ENCODE peak calls at places on chromosomes 3 and 15, in ten cellular contexts. One of them, this sample, is unnamed.

GRCh38 chr3:38133557-38134405 is 3.1 kb downstream of the ACAA1 start:
- DNase-seq in kidney: no peak
- DNase-seq in fibroblast of pulmonary artery: no peak
- DNase-seq in AG04450: no peak
- DNase-seq in CD8-positive, alpha-beta T cell: no peak
- DNase-seq in astrocyte: no peak
- DNase-seq in astrocyte of the spinal cord: no peak
- DNase-seq in K562: no peak
- DNase-seq in AG10803: no peak
- DNase-seq in heart left ventricle: no peak
- DNase-seq in this sample: no peak

GRCh38 chr3:16086690-16087089 is 87.8 kb upstream of the GALNT15 start:
- DNase-seq in fibroblast of pulmonary artery: no peak
- DNase-seq in AG04450: no peak
- DNase-seq in astrocyte of the spinal cord: no peak
- DNase-seq in CD8-positive, alpha-beta T cell: no peak
- DNase-seq in heart left ventricle: no peak
- DNase-seq in astrocyte: no peak
- DNase-seq in K562: no peak
- DNase-seq in AG10803: no peak
- DNase-seq in kidney: no peak
- DNase-seq in this sample: no peak

GRCh38 chr3:24119321-24119751 is 174.2 kb downstream of the NR1D2 start:
- DNase-seq in astrocyte of the spinal cord: peak; percentile 50
- DNase-seq in astrocyte: peak; percentile 53
- DNase-seq in K562: no peak
- DNase-seq in CD8-positive, alpha-beta T cell: no peak
- DNase-seq in fibroblast of pulmonary artery: peak; percentile 73
- DNase-seq in heart left ventricle: no peak
- DNase-seq in AG10803: peak; percentile 57
- DNase-seq in kidney: no peak
- DNase-seq in AG04450: no peak
- DNase-seq in this sample: peak; percentile 86

GRCh38 chr15:28125673-28126651 is 26.8 kb upstream of the OCA2 start:
- DNase-seq in AG04450: peak; percentile 24
- DNase-seq in astrocyte: peak; percentile 24
- DNase-seq in CD8-positive, alpha-beta T cell: no peak
- DNase-seq in kidney: no peak
- DNase-seq in AG10803: peak; percentile 57
- DNase-seq in astrocyte of the spinal cord: peak; percentile 62
- DNase-seq in K562: peak; percentile 61
- DNase-seq in fibroblast of pulmonary artery: peak; percentile 74
- DNase-seq in heart left ventricle: no peak
- DNase-seq in this sample: peak; percentile 84

GRCh38 chr15:97627634-97628033 is 332.9 kb upstream of the ARRDC4 start:
- DNase-seq in astrocyte of the spinal cord: no peak
- DNase-seq in fibroblast of pulmonary artery: no peak
- DNase-seq in CD8-positive, alpha-beta T cell: no peak
- DNase-seq in K562: no peak
- DNase-seq in heart left ventricle: no peak
- DNase-seq in AG04450: no peak
- DNase-seq in astrocyte: no peak
- DNase-seq in kidney: no peak
- DNase-seq in AG10803: no peak
- DNase-seq in this sample: no peak

GRCh38 chr3:178663572-178663971 is 127.3 kb downstream of the KCNMB2 start:
- DNase-seq in AG10803: no peak
- DNase-seq in heart left ventricle: no peak
- DNase-seq in CD8-positive, alpha-beta T cell: no peak
- DNase-seq in K562: no peak
- DNase-seq in astrocyte: no peak
- DNase-seq in kidney: no peak
- DNase-seq in fibroblast of pulmonary artery: no peak
- DNase-seq in AG04450: no peak
- DNase-seq in astrocyte of the spinal cord: no peak
- DNase-seq in this sample: no peak

GRCh38 chr3:156455839-156456238 is 99.1 kb downstream of the SSR3 start:
- DNase-seq in AG04450: no peak
- DNase-seq in kidney: no peak
- DNase-seq in CD8-positive, alpha-beta T cell: no peak
- DNase-seq in heart left ventricle: no peak
- DNase-seq in fibroblast of pulmonary artery: no peak
- DNase-seq in K562: peak; percentile 78
- DNase-seq in AG10803: no peak
- DNase-seq in astrocyte: no peak
- DNase-seq in astrocyte of the spinal cord: no peak
- DNase-seq in this sample: no peak

GRCh38 chr3:187833799-187834578 is 88.7 kb upstream of the BCL6 start:
- DNase-seq in astrocyte: no peak
- DNase-seq in K562: no peak
- DNase-seq in AG04450: no peak
- DNase-seq in kidney: no peak
- DNase-seq in heart left ventricle: no peak
- DNase-seq in fibroblast of pulmonary artery: no peak
- DNase-seq in astrocyte of the spinal cord: no peak
- DNase-seq in AG10803: no peak
- DNase-seq in CD8-positive, alpha-beta T cell: no peak
- DNase-seq in this sample: no peak

GRCh38 chr3:138184994-138185393 is 2.1 kb upstream of the ARMC8 start:
- DNase-seq in astrocyte: no peak
- DNase-seq in fibroblast of pulmonary artery: no peak
- DNase-seq in K562: peak; percentile 34
- DNase-seq in CD8-positive, alpha-beta T cell: no peak
- DNase-seq in astrocyte of the spinal cord: no peak
- DNase-seq in AG04450: no peak
- DNase-seq in heart left ventricle: no peak
- DNase-seq in kidney: no peak
- DNase-seq in AG10803: no peak
- DNase-seq in this sample: no peak

GRCh38 chr15:89494941-89495637 is 1.3 kb downstream of the RHCG start:
- DNase-seq in astrocyte of the spinal cord: no peak
- DNase-seq in K562: peak; percentile 63
- DNase-seq in kidney: peak; percentile 13
- DNase-seq in heart left ventricle: no peak
- DNase-seq in fibroblast of pulmonary artery: peak; percentile 18
- DNase-seq in AG04450: no peak
- DNase-seq in astrocyte: no peak
- DNase-seq in CD8-positive, alpha-beta T cell: no peak
- DNase-seq in AG10803: no peak
- DNase-seq in this sample: peak; percentile 34

GRCh38 chr3:155411500-155412223 is 118.2 kb upstream of the STRIT1 start:
- DNase-seq in kidney: no peak
- DNase-seq in astrocyte: no peak
- DNase-seq in AG10803: no peak
- DNase-seq in astrocyte of the spinal cord: no peak
- DNase-seq in K562: peak; percentile 18
- DNase-seq in fibroblast of pulmonary artery: no peak
- DNase-seq in CD8-positive, alpha-beta T cell: no peak
- DNase-seq in heart left ventricle: no peak
- DNase-seq in AG04450: no peak
- DNase-seq in this sample: no peak

GRCh38 chr3:16177962-16178627 is 3.6 kb downstream of the GALNT15 start:
- DNase-seq in AG04450: peak; percentile 76
- DNase-seq in fibroblast of pulmonary artery: peak; percentile 89
- DNase-seq in heart left ventricle: peak; percentile 83
- DNase-seq in AG10803: peak; percentile 89
- DNase-seq in astrocyte of the spinal cord: peak; percentile 88
- DNase-seq in astrocyte: peak; percentile 80
- DNase-seq in kidney: peak; percentile 91
- DNase-seq in K562: peak; percentile 74
- DNase-seq in CD8-positive, alpha-beta T cell: peak; percentile 38
- DNase-seq in this sample: peak; percentile 89

GRCh38 chr3:135860761-135861160 is 104.8 kb upstream of the PPP2R3A start:
- DNase-seq in astrocyte of the spinal cord: no peak
- DNase-seq in AG04450: no peak
- DNase-seq in heart left ventricle: no peak
- DNase-seq in CD8-positive, alpha-beta T cell: no peak
- DNase-seq in AG10803: peak; percentile 38
- DNase-seq in astrocyte: peak; percentile 71
- DNase-seq in fibroblast of pulmonary artery: no peak
- DNase-seq in K562: no peak
- DNase-seq in kidney: no peak
- DNase-seq in this sample: no peak

GRCh38 chr3:151631946-151632345 is 101.8 kb upstream of the AADACL2 start:
- DNase-seq in kidney: no peak
- DNase-seq in astrocyte: no peak
- DNase-seq in heart left ventricle: no peak
- DNase-seq in AG04450: no peak
- DNase-seq in astrocyte of the spinal cord: no peak
- DNase-seq in CD8-positive, alpha-beta T cell: no peak
- DNase-seq in K562: no peak
- DNase-seq in fibroblast of pulmonary artery: no peak
- DNase-seq in AG10803: peak; percentile 9
- DNase-seq in this sample: no peak

GRCh38 chr3:32877598-32877997 is 59.8 kb downstream of the TRIM71 start:
- DNase-seq in K562: no peak
- DNase-seq in CD8-positive, alpha-beta T cell: no peak
- DNase-seq in astrocyte of the spinal cord: no peak
- DNase-seq in kidney: no peak
- DNase-seq in astrocyte: no peak
- DNase-seq in AG04450: no peak
- DNase-seq in heart left ventricle: no peak
- DNase-seq in fibroblast of pulmonary artery: no peak
- DNase-seq in AG10803: no peak
- DNase-seq in this sample: no peak

GRCh38 chr3:32881624-32882023 is 63.8 kb downstream of the TRIM71 start:
- DNase-seq in CD8-positive, alpha-beta T cell: no peak
- DNase-seq in heart left ventricle: no peak
- DNase-seq in astrocyte of the spinal cord: no peak
- DNase-seq in fibroblast of pulmonary artery: no peak
- DNase-seq in AG04450: no peak
- DNase-seq in kidney: no peak
- DNase-seq in AG10803: no peak
- DNase-seq in astrocyte: no peak
- DNase-seq in K562: no peak
- DNase-seq in this sample: no peak

GRCh38 chr3:32882603-32883025 is 64.8 kb downstream of the TRIM71 start:
- DNase-seq in fibroblast of pulmonary artery: no peak
- DNase-seq in astrocyte of the spinal cord: no peak
- DNase-seq in AG10803: no peak
- DNase-seq in heart left ventricle: no peak
- DNase-seq in K562: no peak
- DNase-seq in AG04450: no peak
- DNase-seq in CD8-positive, alpha-beta T cell: no peak
- DNase-seq in kidney: no peak
- DNase-seq in astrocyte: no peak
- DNase-seq in this sample: no peak

GRCh38 chr3:32882180-32882579 is 64.4 kb downstream of the TRIM71 start:
- DNase-seq in CD8-positive, alpha-beta T cell: no peak
- DNase-seq in fibroblast of pulmonary artery: no peak
- DNase-seq in heart left ventricle: no peak
- DNase-seq in AG10803: no peak
- DNase-seq in K562: no peak
- DNase-seq in astrocyte of the spinal cord: no peak
- DNase-seq in AG04450: no peak
- DNase-seq in kidney: no peak
- DNase-seq in astrocyte: no peak
- DNase-seq in this sample: no peak

GRCh38 chr3:32880225-32880624 is 62.4 kb downstream of the TRIM71 start:
- DNase-seq in astrocyte of the spinal cord: no peak
- DNase-seq in fibroblast of pulmonary artery: no peak
- DNase-seq in kidney: no peak
- DNase-seq in AG10803: no peak
- DNase-seq in astrocyte: no peak
- DNase-seq in CD8-positive, alpha-beta T cell: no peak
- DNase-seq in AG04450: no peak
- DNase-seq in heart left ventricle: no peak
- DNase-seq in K562: no peak
- DNase-seq in this sample: no peak
- H3K4me3 ChIP-seq in astrocyte of the spinal cord: no peak overlapping the region
- H3K4me3 ChIP-seq in fibroblast of pulmonary artery: no peak overlapping the region
- H3K4me3 ChIP-seq in kidney: no peak overlapping the region
- H3K4me3 ChIP-seq in AG10803: no peak overlapping the region
- H3K4me3 ChIP-seq in astrocyte: no peak overlapping the region
- H3K4me3 ChIP-seq in CD8-positive, alpha-beta T cell: no peak overlapping the region
- H3K4me3 ChIP-seq in AG04450: no peak overlapping the region
- H3K4me3 ChIP-seq in heart left ventricle: no peak overlapping the region
- H3K4me3 ChIP-seq in K562: no peak overlapping the region
- H3K4me3 ChIP-seq in this sample: no peak overlapping the region

GRCh38 chr3:56771376-56771775 is 30.4 kb downstream of the ARHGEF3 start:
- DNase-seq in astrocyte of the spinal cord: no peak
- DNase-seq in kidney: no peak
- DNase-seq in heart left ventricle: no peak
- DNase-seq in AG10803: no peak
- DNase-seq in astrocyte: no peak
- DNase-seq in AG04450: no peak
- DNase-seq in fibroblast of pulmonary artery: no peak
- DNase-seq in CD8-positive, alpha-beta T cell: no peak
- DNase-seq in K562: no peak
- DNase-seq in this sample: no peak
- TF ChIP-seq CTCF in astrocyte of the spinal cord: no peak
- TF ChIP-seq CTCF in kidney: no peak
- TF ChIP-seq CTCF in heart left ventricle: no peak
- TF ChIP-seq CTCF in AG10803: no peak
- TF ChIP-seq CTCF in astrocyte: no peak
- TF ChIP-seq CTCF in AG04450: no peak
- TF ChIP-seq CTCF in fibroblast of pulmonary artery: no peak
- TF ChIP-seq CTCF in CD8-positive, alpha-beta T cell: no peak
- TF ChIP-seq CTCF in K562: no peak
- TF ChIP-seq CTCF in this sample: no peak

DNA sequence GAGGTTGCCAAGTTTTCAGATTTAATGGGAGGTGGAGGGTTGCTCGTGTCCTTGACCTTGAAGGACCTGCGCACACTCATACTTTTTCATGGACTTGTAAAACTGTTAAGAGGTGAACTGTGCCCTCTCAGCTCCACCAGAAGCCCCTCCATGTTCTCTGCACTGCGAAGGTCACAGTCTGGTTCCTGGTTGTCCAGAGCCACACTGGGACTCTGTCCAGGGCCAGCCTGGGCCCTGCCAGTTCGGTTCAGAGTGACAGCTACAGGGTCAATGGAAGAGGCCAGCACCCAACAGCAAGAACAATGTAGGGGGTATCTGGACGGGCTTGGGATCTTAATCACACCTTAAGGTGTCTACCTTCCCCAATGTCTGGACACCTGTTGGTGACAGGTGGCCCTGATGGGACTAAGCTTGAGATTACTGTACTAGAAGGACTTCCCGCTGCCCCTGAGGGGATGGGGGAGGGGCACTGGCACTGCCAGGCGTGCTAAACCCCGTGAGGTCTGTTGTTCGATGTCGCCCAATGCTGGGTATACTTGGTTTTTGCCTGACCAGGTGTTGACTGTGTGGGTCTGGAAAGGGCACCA is 34.7 kb downstream of the GRK7 start:
- DNase-seq in AG04450: no peak
- DNase-seq in CD8-positive, alpha-beta T cell: no peak
- DNase-seq in K562: no peak
- DNase-seq in astrocyte: no peak
- DNase-seq in AG10803: no peak
- DNase-seq in fibroblast of pulmonary artery: no peak
- DNase-seq in astrocyte of the spinal cord: no peak
- DNase-seq in kidney: no peak
- DNase-seq in heart left ventricle: no peak
- DNase-seq in this sample: no peak
- H3K4me3 ChIP-seq in AG04450: no peak overlapping the region
- H3K4me3 ChIP-seq in CD8-positive, alpha-beta T cell: peak overlapping the region; percentile 42
- H3K4me3 ChIP-seq in K562: no peak overlapping the region
- H3K4me3 ChIP-seq in astrocyte: peak overlapping the region; percentile 56
- H3K4me3 ChIP-seq in AG10803: peak overlapping the region; percentile 55
- H3K4me3 ChIP-seq in fibroblast of pulmonary artery: peak overlapping the region; percentile 36
- H3K4me3 ChIP-seq in astrocyte of the spinal cord: peak overlapping the region; percentile 6
- H3K4me3 ChIP-seq in kidney: peak overlapping the region; percentile 55
- H3K4me3 ChIP-seq in heart left ventricle: peak overlapping the region; percentile 2
- H3K4me3 ChIP-seq in this sample: peak overlapping the region; percentile 48

GRCh38 chr3:104604326-104605010 is 762.2 kb upstream of the ALCAM start:
- DNase-seq in kidney: no peak
- DNase-seq in AG04450: no peak
- DNase-seq in astrocyte: peak; percentile 17
- DNase-seq in CD8-positive, alpha-beta T cell: no peak
- DNase-seq in heart left ventricle: no peak
- DNase-seq in astrocyte of the spinal cord: peak; percentile 69
- DNase-seq in fibroblast of pulmonary artery: peak; percentile 63
- DNase-seq in AG10803: peak; percentile 30
- DNase-seq in K562: no peak
- DNase-seq in this sample: peak; percentile 75
- TF ChIP-seq CTCF in kidney: no peak
- TF ChIP-seq CTCF in AG04450: peak; percentile 58
- TF ChIP-seq CTCF in astrocyte: peak; percentile 50
- TF ChIP-seq CTCF in CD8-positive, alpha-beta T cell: no peak
- TF ChIP-seq CTCF in heart left ventricle: peak; percentile 17
- TF ChIP-seq CTCF in astrocyte of the spinal cord: peak; percentile 49
- TF ChIP-seq CTCF in fibroblast of pulmonary artery: peak; percentile 61
- TF ChIP-seq CTCF in AG10803: peak; percentile 58
- TF ChIP-seq CTCF in K562: no peak
- TF ChIP-seq CTCF in this sample: peak; percentile 59